ENCODE peak calls at places on chromosome 20, in nine cellular contexts. Y is CD4-positive, alpha-beta T cell; Z is T-helper 17 cell; V is H54; R is stimulated activated effector memory CD8-positive, alpha-beta T cell treated with anti-CD3 and anti-CD28 coated beads, Interleukin-12 subunit alpha, Interleukin-12 subunit beta, amount 100 ng/mL, for 72 hours; E is NAMALWA; B is stimulated activated CD4-positive, alpha-beta T cell treated with anti-CD3 and anti-CD28 coated beads, Interleukin-4, amount 100 ng/mL, for 24 hours; X is activated CD8-positive, alpha-beta memory T cell treated with anti-CD3 and anti-CD28 coated beads, Interleukin-2, amount 10 ng/mL, durations not matched to agents 7 days and 5 days; A is T follicular helper cell. T is an unnamed sample.

GRCh38 chr20:47126709-47127108 is 229.8 kb downstream of the ZMYND8 start:
- DNase-seq in Y (no peak), Z (no peak), V (no peak), R (no peak), E (no peak), B (no peak), X (no peak), A (no peak), T (no peak)

GRCh38 chr20:760751-761417 is 7.4 kb downstream of the SLC52A3 start:
- DNase-seq in Y (no peak), Z (no peak), V (no peak), R (peak), E (peak), B (peak), X (peak), A (peak), T (no peak)

GRCh38 chr20:62824476-62825287 is 7.8 kb downstream of the COL9A3 start:
- DNase-seq in Y (peak), Z (peak), V (no peak), R (no peak), E (peak), B (peak), X (no peak), A (peak), T (no peak)

GRCh38 chr20:2872304-2873009 is 824 bp upstream of the PTPRA start:
- DNase-seq in Y (peak), Z (peak), V (no peak), R (peak), E (peak), B (peak), X (peak), A (peak), T (peak)

GRCh38 chr20:58875541-58876134 is 23.1 kb downstream of the GNAS start:
- DNase-seq in Y (no peak), Z (no peak), V (peak), R (no peak), E (no peak), B (no peak), X (no peak), A (no peak), T (no peak)

GRCh38 chr20:52799130-52799529 is 173.0 kb upstream of the TSHZ2 start:
- DNase-seq in Y (no peak), Z (no peak), V (no peak), R (no peak), E (no peak), B (no peak), X (no peak), A (no peak), T (no peak)

GRCh38 chr20:54794110-54794509 is 318.7 kb downstream of the DOK5 start:
- DNase-seq in Y (no peak), Z (no peak), V (no peak), R (no peak), E (no peak), B (no peak), X (no peak), A (no peak), T (no peak)

GRCh38 chr20:40768105-40768504 is 79.1 kb upstream of the MAFB start:
- DNase-seq in Y (no peak), Z (no peak), V (no peak), R (no peak), E (no peak), B (no peak), X (no peak), A (no peak), T (no peak)

GRCh38 chr20:40511478-40511877 is 177.6 kb downstream of the MAFB start:
- DNase-seq in Y (no peak), Z (no peak), V (peak), R (no peak), E (no peak), B (no peak), X (no peak), A (no peak), T (no peak)

GRCh38 chr20:37265152-37265551 is 3.5 kb upstream of the GHRH start:
- DNase-seq in Y (no peak), Z (no peak), V (no peak), R (no peak), E (peak), B (no peak), X (peak), A (no peak), T (no peak)

GRCh38 chr20:38885357-38885756 is 40.9 kb upstream of the FAM83D start:
- DNase-seq in Y (no peak), Z (no peak), V (no peak), R (no peak), E (no peak), B (no peak), X (no peak), A (no peak), T (no peak)